ENCODE peak calls at places on chromosomes 5 and 9, in four cellular contexts. One of them, this sample, is unnamed.

GRCh38 chr5:10331341-10331796 is 22.1 kb upstream of the MARCHF6 start:
- DNase-seq in GM13976: no peak
- DNase-seq in AG09309: no peak
- DNase-seq in cardiac fibroblast: peak; percentile 63
- DNase-seq in this sample: no peak

GRCh38 chr9:136944094-136944518 is 432 bp downstream of the FBXW5 start:
- DNase-seq in cardiac fibroblast: peak; percentile 47
- DNase-seq in GM13976: peak; percentile 88
- DNase-seq in AG09309: peak; percentile 2
- DNase-seq in this sample: peak; percentile 85

GRCh38 chr5:95273956-95274520 is 10.9 kb downstream of the MCTP1 start:
- DNase-seq in GM13976: no peak
- DNase-seq in cardiac fibroblast: no peak
- DNase-seq in AG09309: no peak
- DNase-seq in this sample: no peak

GRCh38 chr9:133339641-133340040 is 3.7 kb upstream of the SURF6 start:
- DNase-seq in GM13976: no peak
- DNase-seq in AG09309: no peak
- DNase-seq in cardiac fibroblast: no peak
- DNase-seq in this sample: no peak

GRCh38 chr9:98502311-98502975 is 206.3 kb downstream of the GABBR2 start:
- DNase-seq in GM13976: no peak
- DNase-seq in AG09309: no peak
- DNase-seq in cardiac fibroblast: peak; percentile 86
- DNase-seq in this sample: no peak

GRCh38 chr9:107019216-107019615 is 156.2 kb downstream of the ZNF462 start:
- DNase-seq in cardiac fibroblast: peak; percentile 88
- DNase-seq in GM13976: no peak
- DNase-seq in AG09309: peak; percentile 11
- DNase-seq in this sample: no peak

GRCh38 chr9:129624168-129624759 is 1.7 kb upstream of the NTMT1 start:
- DNase-seq in GM13976: peak; percentile 78
- DNase-seq in cardiac fibroblast: peak; percentile 69
- DNase-seq in AG09309: no peak
- DNase-seq in this sample: peak; percentile 73

GRCh38 chr5:570886-571285 is 41.3 kb upstream of the CEP72 start:
- DNase-seq in GM13976: no peak
- DNase-seq in cardiac fibroblast: no peak
- DNase-seq in AG09309: no peak
- DNase-seq in this sample: no peak

GRCh38 chr9:91034976-91035824 is 233.6 kb downstream of the SYK start:
- DNase-seq in AG09309: no peak
- DNase-seq in cardiac fibroblast: no peak
- DNase-seq in GM13976: peak; percentile 39
- DNase-seq in this sample: peak; percentile 42

GRCh38 chr9:21317956-21318923 is 13.1 kb upstream of the IFNA5 start:
- DNase-seq in cardiac fibroblast: peak; percentile 71
- DNase-seq in GM13976: peak; percentile 21
- DNase-seq in AG09309: no peak
- DNase-seq in this sample: peak; percentile 28

GRCh38 chr5:79794347-79794746 is 104.7 kb downstream of the CMYA5 start:
- DNase-seq in cardiac fibroblast: no peak
- DNase-seq in AG09309: no peak
- DNase-seq in GM13976: no peak
- DNase-seq in this sample: no peak

GRCh38 chr9:124828679-124829669 is 24.3 kb upstream of the WDR38 start:
- DNase-seq in cardiac fibroblast: no peak
- DNase-seq in GM13976: no peak
- DNase-seq in AG09309: no peak
- DNase-seq in this sample: no peak

DNA sequence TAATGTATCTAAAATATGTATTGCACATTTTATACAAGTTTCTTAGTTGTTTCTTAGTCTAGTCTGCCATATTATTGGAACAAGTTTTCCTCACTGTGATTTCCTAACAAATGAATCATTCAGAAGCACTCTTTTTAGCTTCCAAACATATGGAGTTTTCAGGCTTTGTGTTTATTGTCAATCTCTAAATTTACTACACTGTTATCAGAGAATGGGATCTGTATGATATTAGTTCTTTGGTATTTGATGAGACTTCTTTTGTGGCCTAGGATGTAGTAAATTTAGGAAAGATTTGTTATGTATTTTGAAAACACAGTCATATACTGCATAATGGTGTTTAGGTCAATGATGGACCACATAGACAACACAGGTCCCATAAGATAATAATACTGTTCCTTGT is 25.7 kb downstream of the SREK1IP1 start:
- DNase-seq in cardiac fibroblast: peak; percentile 20
- DNase-seq in AG09309: no peak
- DNase-seq in GM13976: no peak
- DNase-seq in this sample: no peak
- TF ChIP-seq CTCF in cardiac fibroblast: no peak
- TF ChIP-seq CTCF in AG09309: no peak
- TF ChIP-seq CTCF in GM13976: no peak
- TF ChIP-seq CTCF in this sample: no peak

DNA sequence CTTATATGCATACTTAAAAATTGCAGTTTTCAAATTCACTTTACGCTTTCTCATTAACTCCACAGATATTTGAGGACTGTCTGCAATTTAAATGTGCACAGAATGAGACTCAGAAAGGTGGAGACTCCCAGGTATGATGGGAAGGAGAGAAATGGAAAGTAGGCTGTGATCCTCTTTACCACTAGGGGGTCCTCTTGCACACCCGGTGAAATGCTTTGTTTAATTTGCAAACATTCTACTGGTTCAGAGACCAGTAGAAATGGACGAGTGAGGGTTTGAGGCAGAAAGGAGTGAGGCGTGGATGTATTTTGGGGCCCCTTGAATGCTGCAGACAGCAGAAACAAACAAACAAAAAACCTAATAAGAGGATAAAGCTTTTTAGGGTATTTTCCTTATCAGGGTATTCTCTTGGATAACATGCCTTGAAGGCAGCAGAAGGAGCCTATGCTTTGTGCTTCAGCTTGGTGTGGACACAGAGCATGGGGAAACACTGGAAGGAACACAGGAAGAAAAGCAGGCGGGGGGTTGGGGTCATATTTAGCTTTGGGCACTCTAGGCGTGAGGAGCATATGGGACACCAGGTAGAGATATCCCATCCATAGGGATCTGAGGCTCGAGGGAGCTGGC is 410.1 kb downstream of the DMRT2 start:
- DNase-seq in cardiac fibroblast: no peak
- DNase-seq in AG09309: no peak
- DNase-seq in GM13976: peak; percentile 21
- DNase-seq in this sample: peak; percentile 43
- TF ChIP-seq CTCF in cardiac fibroblast: no peak
- TF ChIP-seq CTCF in AG09309: peak; percentile 14
- TF ChIP-seq CTCF in GM13976: peak; percentile 65
- TF ChIP-seq CTCF in this sample: peak; percentile 63

GRCh38 chr5:172870807-172871431 is 36.9 kb downstream of the ERGIC1 start:
- DNase-seq in AG09309: no peak
- DNase-seq in cardiac fibroblast: peak; percentile 87
- DNase-seq in GM13976: no peak
- DNase-seq in this sample: no peak

GRCh38 chr5:172870261-172870806 is 36.3 kb downstream of the ERGIC1 start:
- DNase-seq in AG09309: peak; percentile 60
- DNase-seq in GM13976: no peak
- DNase-seq in cardiac fibroblast: peak; percentile 99
- DNase-seq in this sample: no peak

GRCh38 chr5:172871982-172872381 is 37.9 kb downstream of the ERGIC1 start:
- DNase-seq in cardiac fibroblast: peak; percentile 70
- DNase-seq in GM13976: no peak
- DNase-seq in AG09309: no peak
- DNase-seq in this sample: no peak

GRCh38 chr5:172872997-172873491 is 39.0 kb downstream of the ERGIC1 start:
- DNase-seq in GM13976: no peak
- DNase-seq in AG09309: no peak
- DNase-seq in cardiac fibroblast: peak; percentile 74
- DNase-seq in this sample: no peak

GRCh38 chr5:172871561-172871960 is 37.5 kb downstream of the ERGIC1 start:
- DNase-seq in GM13976: no peak
- DNase-seq in AG09309: no peak
- DNase-seq in cardiac fibroblast: no peak
- DNase-seq in this sample: no peak
- TF ChIP-seq CTCF in GM13976: no peak
- TF ChIP-seq CTCF in AG09309: no peak
- TF ChIP-seq CTCF in cardiac fibroblast: no peak
- TF ChIP-seq CTCF in this sample: no peak

DNA sequence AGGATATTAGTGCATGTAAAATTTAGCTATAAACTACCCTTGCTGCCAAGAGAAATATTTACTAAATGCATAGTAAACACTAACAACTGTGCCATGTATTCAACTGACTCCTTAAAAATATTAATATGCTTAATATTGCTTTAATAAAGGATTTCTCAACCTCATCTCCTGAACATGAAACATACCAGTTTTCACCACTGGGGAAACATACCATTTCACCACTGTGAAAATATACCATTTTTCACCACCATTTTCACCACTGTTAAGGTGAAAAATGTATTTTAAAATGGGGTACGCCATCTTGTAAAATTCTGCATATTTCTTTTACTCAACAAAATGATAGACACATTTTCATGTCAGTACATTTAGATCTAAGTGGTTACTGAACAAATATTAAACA is 4.5 kb downstream of the RAB14 start:
- DNase-seq in cardiac fibroblast: no peak
- DNase-seq in GM13976: no peak
- DNase-seq in AG09309: no peak
- DNase-seq in this sample: no peak
- TF ChIP-seq CTCF in cardiac fibroblast: peak; percentile 33
- TF ChIP-seq CTCF in GM13976: no peak
- TF ChIP-seq CTCF in AG09309: no peak
- TF ChIP-seq CTCF in this sample: no peak

GRCh38 chr9:34254966-34255825 is 73.9 kb downstream of the KIF24 start:
- DNase-seq in GM13976: no peak
- DNase-seq in AG09309: no peak
- DNase-seq in cardiac fibroblast: peak; percentile 60
- DNase-seq in this sample: no peak
- TF ChIP-seq CTCF in GM13976: no peak
- TF ChIP-seq CTCF in AG09309: peak; percentile 32
- TF ChIP-seq CTCF in cardiac fibroblast: no peak
- TF ChIP-seq CTCF in this sample: no peak

GRCh38 chr5:38404667-38405276 is 146.4 kb downstream of the EGFLAM start:
- DNase-seq in AG09309: no peak
- DNase-seq in GM13976: no peak
- DNase-seq in cardiac fibroblast: no peak
- DNase-seq in this sample: no peak
- TF ChIP-seq CTCF in AG09309: peak; percentile 28
- TF ChIP-seq CTCF in GM13976: no peak
- TF ChIP-seq CTCF in cardiac fibroblast: no peak
- TF ChIP-seq CTCF in this sample: no peak

GRCh38 chr5:53322257-53322656 is 158.2 kb upstream of the FST start:
- DNase-seq in GM13976: no peak
- DNase-seq in AG09309: no peak
- DNase-seq in cardiac fibroblast: peak; percentile 40
- DNase-seq in this sample: no peak

GRCh38 chr5:53319306-53319705 is 161.1 kb upstream of the FST start:
- DNase-seq in cardiac fibroblast: no peak
- DNase-seq in GM13976: no peak
- DNase-seq in AG09309: no peak
- DNase-seq in this sample: no peak

GRCh38 chr5:53321721-53322120 is 158.7 kb upstream of the FST start:
- DNase-seq in cardiac fibroblast: no peak
- DNase-seq in AG09309: no peak
- DNase-seq in GM13976: no peak
- DNase-seq in this sample: no peak

GRCh38 chr5:53321073-53321472 is 159.4 kb upstream of the FST start:
- DNase-seq in cardiac fibroblast: no peak
- DNase-seq in AG09309: no peak
- DNase-seq in GM13976: no peak
- DNase-seq in this sample: no peak

DNA sequence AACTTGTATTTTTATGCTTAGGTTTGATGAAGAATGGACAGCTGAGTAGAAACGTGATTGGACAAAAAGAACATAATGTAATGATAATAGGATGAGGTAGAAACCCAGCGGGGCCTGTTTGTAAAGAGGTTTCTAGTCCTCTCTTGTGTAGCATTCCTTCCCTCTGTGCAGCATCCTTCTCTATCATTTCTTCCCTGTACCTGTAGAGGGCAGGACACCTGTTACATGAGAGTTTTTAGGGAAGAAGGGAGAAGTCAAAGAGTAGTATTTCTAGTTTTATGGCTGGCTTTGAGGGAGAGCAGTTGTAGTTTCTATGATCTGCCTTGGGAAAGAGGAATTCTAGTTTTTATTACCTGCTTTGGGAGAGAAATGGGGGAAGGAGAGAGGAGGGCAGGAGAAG is 162.1 kb upstream of the FST start:
- DNase-seq in GM13976: no peak
- DNase-seq in cardiac fibroblast: no peak
- DNase-seq in AG09309: no peak
- DNase-seq in this sample: no peak
- TF ChIP-seq CTCF in GM13976: no peak
- TF ChIP-seq CTCF in cardiac fibroblast: peak; percentile 8
- TF ChIP-seq CTCF in AG09309: no peak
- TF ChIP-seq CTCF in this sample: no peak

This sample was measured in GM10248.